ENCODE peak calls at places on chromosomes 6 and 20, in four cellular contexts. One of them, this sample, is unnamed.

GRCh38 chr6:104256547-104257144 is 603.1 kb downstream of the HACE1 start:
- DNase-seq in H54: no peak
- DNase-seq in left colon: no peak
- DNase-seq in amniotic stem cell: no peak
- DNase-seq in this sample: no peak

GRCh38 chr6:147738516-147739187 is 230.2 kb downstream of the SAMD5 start:
- DNase-seq in amniotic stem cell: no peak
- DNase-seq in H54: no peak
- DNase-seq in left colon: no peak
- DNase-seq in this sample: peak; percentile 25

GRCh38 chr6:39402239-39402751 is 79.8 kb upstream of the KCNK16 start:
- DNase-seq in left colon: no peak
- DNase-seq in H54: peak; percentile 54
- DNase-seq in amniotic stem cell: no peak
- DNase-seq in this sample: no peak

GRCh38 chr20:47509104-47509661 is 7.5 kb downstream of the NCOA3 start:
- DNase-seq in left colon: no peak
- DNase-seq in amniotic stem cell: no peak
- DNase-seq in H54: no peak
- DNase-seq in this sample: no peak

GRCh38 chr6:160041608-160042007 is 72.7 kb downstream of the IGF2R start:
- DNase-seq in left colon: no peak
- DNase-seq in H54: no peak
- DNase-seq in amniotic stem cell: peak; percentile 4
- DNase-seq in this sample: peak; percentile 89

GRCh38 chr6:139468178-139468577 is 93.7 kb upstream of the CITED2 start:
- DNase-seq in left colon: no peak
- DNase-seq in amniotic stem cell: no peak
- DNase-seq in H54: no peak
- DNase-seq in this sample: no peak

GRCh38 chr6:32153252-32153834 is 598 bp upstream of the PPT2 start:
- DNase-seq in amniotic stem cell: peak; percentile 67
- DNase-seq in left colon: peak; percentile 38
- DNase-seq in H54: no peak
- DNase-seq in this sample: no peak

GRCh38 chr6:73878403-73878802 is 182.4 kb downstream of the CD109 start:
- DNase-seq in amniotic stem cell: no peak
- DNase-seq in left colon: no peak
- DNase-seq in H54: no peak
- DNase-seq in this sample: peak; percentile 7

GRCh38 chr6:112183271-112183671 is 71.1 kb downstream of the LAMA4 start:
- DNase-seq in amniotic stem cell: no peak
- DNase-seq in H54: no peak
- DNase-seq in left colon: no peak
- DNase-seq in this sample: peak; percentile 35

GRCh38 chr20:12989586-12989985 is 19.2 kb upstream of the SPTLC3 start:
- DNase-seq in amniotic stem cell: no peak
- DNase-seq in left colon: no peak
- DNase-seq in H54: no peak
- DNase-seq in this sample: no peak

This sample was measured in cardiac muscle cell.